ENCODE peak calls at places on chromosomes 13 and 19, in eight cellular contexts. X is esophagus squamous epithelium, Z is pancreas, Y is neural progenitor cell, I is kidney epithelial cell, M is WERI-Rb-1, C is cardiac muscle cell, F is GM12878. H is an unnamed sample. For H3K27me3, the result is how much of the 10 kb centered on the place peaks cover.

GRCh38 chr19:45153339-45154063 is 7.3 kb downstream of the NKPD1 start:
- DNase-seq in X (no peak), Z (no peak), Y (peak), I (no peak), M (no peak), C (peak), F (no peak), H (no peak)

GRCh38 chr13:71866173-71867091 is 572 bp downstream of the DACH1 start:
- DNase-seq in X (no peak), Z (peak), Y (peak), I (no peak), M (peak), C (peak), F (no peak), H (no peak)

GRCh38 chr19:45959517-45960025 is 14.1 kb downstream of the NOVA2 start:
- DNase-seq in X (no peak), Z (no peak), Y (no peak), I (no peak), M (peak), C (no peak), F (no peak), H (no peak)

GRCh38 chr19:33740811-33741396 is 55.8 kb upstream of the KCTD15 start:
- DNase-seq in X (no peak), Z (peak), Y (peak), I (no peak), M (no peak), C (peak), F (no peak), H (no peak)

GRCh38 chr13:105762096-105762495 is 773.4 kb downstream of the EFNB2 start:
- DNase-seq in X (no peak), Z (no peak), Y (no peak), I (no peak), M (no peak), C (no peak), F (no peak), H (no peak)

GRCh38 chr13:33312150-33312908 is 26.8 kb upstream of the STARD13 start:
- DNase-seq in X (no peak), Z (no peak), Y (no peak), I (no peak), M (no peak), C (peak), F (no peak), H (no peak)

GRCh38 chr19:56973713-56974553 is 133.4 kb upstream of the PEG3 start:
- DNase-seq in X (no peak), Z (no peak), Y (no peak), I (no peak), M (no peak), C (no peak), F (no peak), H (no peak)

GRCh38 chr19:6590458-6591319 is at the start of gene CD70:
- DNase-seq in X (no peak), Z (no peak), Y (peak), I (no peak), M (peak), C (no peak), F (peak), H (no peak)

GRCh38 chr19:34475026-34475974 is 6.3 kb upstream of the WTIP start:
- DNase-seq in X (no peak), Z (no peak), Y (no peak), I (peak), M (no peak), C (peak), F (no peak), H (peak)

GRCh38 chr19:49637865-49638350 is 2.0 kb downstream of the RRAS start:
- DNase-seq in X (no peak), Z (peak), Y (peak), I (no peak), M (peak), C (peak), F (no peak), H (peak)

GRCh38 chr19:50651174-50651573 is 1.9 kb downstream of the C19orf81 start:
- DNase-seq in X (no peak), Z (no peak), Y (no peak), I (no peak), M (no peak), C (no peak), F (no peak), H (no peak)

GRCh38 chr13:27040826-27041108 is 130.8 kb downstream of the USP12 start:
- DNase-seq in X (no peak), Z (no peak), Y (no peak), I (no peak), M (no peak), C (no peak), F (no peak), H (no peak)

GRCh38 chr19:29873024-29873800 is 61.4 kb downstream of the CCNE1 start:
- DNase-seq in X (no peak), Z (peak), Y (peak), I (no peak), M (peak), C (peak), F (no peak), H (no peak)

GRCh38 chr19:4198467-4199126 is 16.1 kb downstream of the ANKRD24 start:
- DNase-seq in X (no peak), Z (no peak), Y (no peak), I (no peak), M (no peak), C (no peak), F (no peak), H (no peak)

GRCh38 chr13:71021810-71022422 is 845.1 kb downstream of the DACH1 start:
- DNase-seq in X (no peak), Z (no peak), Y (no peak), I (peak), M (no peak), C (no peak), F (no peak), H (no peak)

GRCh38 chr13:75405976-75406703 is 75.8 kb downstream of the TBC1D4 start:
- DNase-seq in X (no peak), Z (no peak), Y (peak), I (no peak), M (no peak), C (peak), F (no peak), H (no peak)

GRCh38 chr13:51781246-51782022 is 22.5 kb downstream of the DHRS12 start:
- DNase-seq in X (no peak), Z (peak), Y (peak), I (no peak), M (no peak), C (peak), F (no peak), H (no peak)

GRCh38 chr13:79194272-79194671 is 211.8 kb downstream of the RBM26 start:
- DNase-seq in X (no peak), Z (no peak), Y (no peak), I (no peak), M (no peak), C (no peak), F (peak), H (no peak)

GRCh38 chr19:17719730-17720486 is 628 bp downstream of the MAP1S start:
- DNase-seq in X (no peak), Z (peak), Y (peak), I (no peak), M (no peak), C (no peak), F (no peak), H (no peak)

GRCh38 chr19:12777217-12778019 is 2.1 kb upstream of the HOOK2 start:
- DNase-seq in X (no peak), Z (peak), Y (peak), I (no peak), M (peak), C (peak), F (no peak), H (no peak)

GRCh38 chr19:7682175-7682855 is 1.7 kb downstream of the TRAPPC5 start:
- DNase-seq in X (no peak), Z (no peak), Y (no peak), I (no peak), M (no peak), C (no peak), F (no peak), H (no peak)

GRCh38 chr13:36158606-36159005 is 27.4 kb upstream of the DCLK1 start:
- DNase-seq in X (no peak), Z (no peak), Y (no peak), I (peak), M (no peak), C (no peak), F (no peak), H (no peak)

GRCh38 chr19:4579389-4579788 is 19.9 kb upstream of the SEMA6B start:
- DNase-seq in X (no peak), Z (no peak), Y (no peak), I (no peak), M (no peak), C (no peak), F (no peak), H (no peak)

DNA sequence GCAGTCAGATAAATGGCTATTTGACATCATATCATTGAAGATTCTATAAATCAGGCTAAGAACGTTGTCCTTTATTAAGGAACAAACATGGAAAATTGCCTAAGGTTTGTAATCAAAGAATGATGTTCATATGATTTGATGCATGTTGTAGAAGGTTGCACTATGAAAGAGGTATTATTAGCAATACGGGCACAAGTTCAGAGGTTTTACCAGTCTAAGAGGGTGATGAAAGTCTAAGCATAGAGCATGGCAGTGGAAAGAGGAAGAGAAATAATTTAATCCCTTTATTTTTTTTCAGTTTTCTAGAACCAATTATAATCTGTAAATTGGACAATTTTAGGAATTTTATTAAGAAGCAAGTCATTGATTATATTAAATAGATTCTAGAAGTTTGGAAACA is 450.7 kb downstream of the FGF14 start:
- DNase-seq in X (no peak), Z (no peak), Y (no peak), I (no peak), M (no peak), C (no peak), F (no peak), H (no peak)
- H3K4me3 ChIP-seq in X (no peak), Z (no peak), Y (no peak), I (no peak), M (no peak), C (no peak), F (no peak), H (no peak)

GRCh38 chr19:53809518-53810186 is 14.5 kb downstream of the NLRP12 start:
- DNase-seq in X (no peak), Z (no peak), Y (peak), I (no peak), M (peak), C (no peak), F (no peak), H (no peak)

GRCh38 chr19:53810187-53810546 is 13.9 kb downstream of the NLRP12 start:
- DNase-seq in X (no peak), Z (no peak), Y (no peak), I (no peak), M (no peak), C (no peak), F (no peak), H (no peak)

GRCh38 chr19:53810891-53811290 is 13.2 kb downstream of the NLRP12 start:
- DNase-seq in X (no peak), Z (no peak), Y (no peak), I (no peak), M (no peak), C (no peak), F (no peak), H (no peak)

GRCh38 chr19:53812335-53812734 is 11.8 kb downstream of the NLRP12 start:
- DNase-seq in X (no peak), Z (no peak), Y (peak), I (no peak), M (no peak), C (no peak), F (no peak), H (no peak)

DNA sequence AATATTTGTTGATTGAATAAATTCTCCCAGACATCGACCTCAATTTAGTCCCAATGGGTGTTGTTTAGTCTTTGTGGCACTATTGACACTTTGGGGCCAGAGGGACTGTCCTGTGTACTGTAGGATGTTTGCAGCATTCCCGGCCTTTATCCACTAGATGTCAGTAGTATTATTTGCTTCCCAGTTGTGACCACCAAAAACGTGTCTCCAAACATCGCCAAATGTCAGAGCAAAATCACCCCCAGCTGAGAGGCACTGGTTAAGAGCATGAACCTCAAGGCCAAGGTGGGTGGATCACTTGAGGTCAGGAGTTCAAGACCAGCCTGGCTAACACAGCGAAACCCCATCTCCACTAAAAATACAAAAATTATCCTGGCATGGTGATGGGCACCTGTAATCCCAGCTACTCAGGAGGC is 15.4 kb downstream of the NLRP12 start:
- DNase-seq in X (no peak), Z (no peak), Y (peak), I (no peak), M (peak), C (peak), F (no peak), H (no peak)
- TF ChIP-seq CTCF in X (no peak), Z (peak), Y (peak), I (peak), M (peak), C (peak), F (no peak), H (peak)

GRCh38 chr19:53960187-53960586 is 2.5 kb upstream of the CACNG8 start:
- DNase-seq in X (no peak), Z (no peak), Y (peak), I (no peak), M (no peak), C (no peak), F (no peak), H (no peak)
- H3K27me3 ChIP-seq in X (half or more), Z (under half), Y (half or more), I (half or more), M (half or more), C (half or more), F (under half), H (under half)

DNA sequence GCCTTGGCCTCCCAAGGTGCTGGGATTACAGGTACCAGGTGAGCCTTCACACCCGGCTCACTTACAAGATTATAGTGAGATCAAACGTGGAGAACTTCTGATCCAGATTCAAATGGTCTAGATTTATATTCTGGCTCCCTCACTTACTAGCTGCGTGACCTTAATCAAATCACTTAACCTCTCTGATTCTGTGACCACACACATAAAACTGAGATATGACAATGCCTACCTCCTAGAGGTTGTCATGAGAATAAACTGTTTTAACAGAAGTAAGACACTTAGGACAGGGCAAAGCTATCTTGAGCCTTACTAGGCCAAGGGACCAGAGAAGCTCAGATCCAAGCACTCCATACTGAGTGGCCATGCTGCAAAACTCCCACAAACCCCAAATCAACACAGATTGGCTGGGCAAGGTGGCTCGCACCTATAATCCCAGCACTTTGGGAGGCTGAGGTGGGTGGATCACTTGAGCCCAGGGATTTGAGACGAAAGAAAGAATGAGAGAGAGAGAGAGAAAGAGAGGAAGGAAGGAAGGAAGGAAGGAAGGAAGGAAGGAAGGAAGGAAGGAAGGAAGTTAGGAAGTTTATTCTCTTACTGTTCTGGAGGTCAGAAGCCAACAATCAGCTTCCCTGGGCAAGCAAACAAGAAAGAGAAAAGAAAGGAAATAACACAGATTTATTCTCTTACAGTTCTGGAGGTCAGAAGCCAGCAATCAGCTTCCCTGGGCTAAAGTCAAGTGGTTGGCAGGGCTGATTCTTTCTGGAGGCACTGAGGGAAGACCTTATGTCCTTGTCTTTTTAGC is 46.1 kb upstream of the MAP3K10 start:
- DNase-seq in X (no peak), Z (no peak), Y (no peak), I (no peak), M (no peak), C (no peak), F (no peak), H (no peak)
- H3K4me3 ChIP-seq in X (no peak), Z (no peak), Y (no peak), I (no peak), M (no peak), C (no peak), F (no peak), H (no peak)